ENCODE peak calls at places on chromosomes 11 and 22, in four cellular contexts. E is LHCN-M2, R is frontal cortex, M is gastrocnemius medialis. P is an unnamed sample.

GRCh38 chr11:79413258-79413657 is 27.6 kb downstream of the TENM4 start:
- DNase-seq in E (peak), R (no peak), M (peak), P (peak)

GRCh38 chr22:33051960-33052839 is 6.0 kb downstream of the SYN3 start:
- DNase-seq in E (no peak), R (no peak), M (no peak), P (no peak)

GRCh38 chr11:9906043-9906791 is 242.3 kb downstream of the SWAP70 start:
- DNase-seq in E (peak), R (no peak), M (no peak), P (no peak)

GRCh38 chr11:115590254-115590653 is 86.0 kb upstream of the CADM1 start:
- DNase-seq in E (no peak), R (no peak), M (no peak), P (no peak)

GRCh38 chr22:36453855-36454378 is 27.5 kb downstream of the TXN2 start:
- DNase-seq in E (no peak), R (no peak), M (no peak), P (no peak)

GRCh38 chr11:44260081-44260480 is 49.9 kb downstream of the ALX4 start:
- DNase-seq in E (peak), R (no peak), M (no peak), P (no peak)

GRCh38 chr11:75714211-75714610 is 3.4 kb upstream of the MOGAT2 start:
- DNase-seq in E (no peak), R (no peak), M (no peak), P (no peak)

GRCh38 chr22:26259510-26259909 is 90.2 kb downstream of the SEZ6L start:
- DNase-seq in E (peak), R (no peak), M (no peak), P (no peak)

GRCh38 chr11:112392860-112393259 is 132.2 kb upstream of the PLET1 start:
- DNase-seq in E (no peak), R (no peak), M (no peak), P (no peak)

GRCh38 chr11:10973416-10973815 is 115.6 kb upstream of the ZBED5 start:
- DNase-seq in E (no peak), R (no peak), M (no peak), P (no peak)

GRCh38 chr22:36026741-36027140 is 1.9 kb downstream of the RBFOX2 start:
- DNase-seq in E (peak), R (peak), M (no peak), P (no peak)

GRCh38 chr22:29449296-29449863 is 11.0 kb downstream of the RFPL1 start:
- DNase-seq in E (no peak), R (no peak), M (no peak), P (no peak)

GRCh38 chr22:49551897-49552659 is 275.6 kb downstream of the BRD1 start:
- DNase-seq in E (no peak), R (no peak), M (no peak), P (no peak)

GRCh38 chr22:27880778-27881394 is 38.2 kb downstream of the PITPNB start:
- DNase-seq in E (peak), R (peak), M (no peak), P (no peak)

GRCh38 chr11:27466363-27466762 is 6.2 kb downstream of the LGR4 start:
- DNase-seq in E (no peak), R (no peak), M (no peak), P (no peak)

GRCh38 chr11:1772270-1773130 is 8.8 kb upstream of the CTSD start:
- DNase-seq in E (peak), R (no peak), M (no peak), P (peak)

GRCh38 chr22:25051983-25052710 is 99.6 kb downstream of the KIAA1671 start:
- DNase-seq in E (no peak), R (no peak), M (no peak), P (no peak)

GRCh38 chr22:35538801-35539321 is 1.8 kb upstream of the RASD2 start:
- DNase-seq in E (no peak), R (no peak), M (no peak), P (no peak)

GRCh38 chr11:17207317-17208256 is at the start of gene PIK3C2A:
- DNase-seq in E (peak), R (peak), M (peak), P (peak)

GRCh38 chr22:42365337-42365865 is 66.8 kb downstream of the NFAM1 start:
- DNase-seq in E (no peak), R (no peak), M (no peak), P (no peak)

GRCh38 chr11:108524422-108524821 is 26.2 kb upstream of the POGLUT3 start:
- DNase-seq in E (no peak), R (no peak), M (no peak), P (no peak)

GRCh38 chr11:69156218-69156639 is 494 bp downstream of the SMIM38 start:
- DNase-seq in E (no peak), R (no peak), M (no peak), P (no peak)

P was measured in psoas muscle.